ENCODE peak calls at places on chromosomes 16 and 17, in five cellular contexts. One of them, this sample, is unnamed.

GRCh38 chr17:63694229-63694973 is 5.5 kb downstream of the LIMD2 start:
- DNase-seq in HEK293T: no peak
- DNase-seq in H1: no peak
- DNase-seq in GM12878: no peak
- DNase-seq in HepG2: no peak
- DNase-seq in this sample: no peak

GRCh38 chr16:24944206-24944605 is 71.0 kb downstream of the ARHGAP17 start:
- DNase-seq in HEK293T: no peak
- DNase-seq in H1: no peak
- DNase-seq in GM12878: no peak
- DNase-seq in HepG2: no peak
- DNase-seq in this sample: no peak

GRCh38 chr17:67471118-67471517 is 94.0 kb downstream of the PITPNC1 start:
- DNase-seq in HEK293T: no peak
- DNase-seq in H1: no peak
- DNase-seq in GM12878: no peak
- DNase-seq in HepG2: no peak
- DNase-seq in this sample: no peak

GRCh38 chr17:65550075-65550635 is 11.3 kb downstream of the AXIN2 start:
- DNase-seq in HEK293T: no peak
- DNase-seq in H1: no peak
- DNase-seq in GM12878: no peak
- DNase-seq in HepG2: no peak
- DNase-seq in this sample: no peak

GRCh38 chr16:2691491-2692248 is 9.3 kb downstream of the KCTD5 start:
- DNase-seq in HEK293T: no peak
- DNase-seq in H1: no peak
- DNase-seq in GM12878: no peak
- DNase-seq in HepG2: no peak
- DNase-seq in this sample: no peak

GRCh38 chr17:60729854-60730253 is 52.2 kb downstream of the BCAS3 start:
- DNase-seq in HEK293T: no peak
- DNase-seq in H1: no peak
- DNase-seq in GM12878: no peak
- DNase-seq in HepG2: peak
- DNase-seq in this sample: no peak

GRCh38 chr16:8622315-8622656 is 788 bp downstream of the METTL22 start:
- DNase-seq in HEK293T: peak
- DNase-seq in H1: no peak
- DNase-seq in GM12878: no peak
- DNase-seq in HepG2: no peak
- DNase-seq in this sample: no peak

GRCh38 chr17:30599424-30600061 is 122.3 kb downstream of the GOSR1 start:
- DNase-seq in HEK293T: no peak
- DNase-seq in H1: no peak
- DNase-seq in GM12878: peak
- DNase-seq in HepG2: no peak
- DNase-seq in this sample: no peak

GRCh38 chr17:47872019-47872650 is 21.2 kb upstream of the SP6 start:
- DNase-seq in HEK293T: no peak
- DNase-seq in H1: no peak
- DNase-seq in GM12878: no peak
- DNase-seq in HepG2: no peak
- DNase-seq in this sample: no peak

GRCh38 chr17:57911834-57912673 is 43.2 kb downstream of the CUEDC1 start:
- DNase-seq in HEK293T: no peak
- DNase-seq in H1: no peak
- DNase-seq in GM12878: no peak
- DNase-seq in HepG2: peak
- DNase-seq in this sample: no peak

GRCh38 chr16:88673685-88674398 is 11.0 kb upstream of the MVD start:
- DNase-seq in HEK293T: no peak
- DNase-seq in H1: no peak
- DNase-seq in GM12878: no peak
- DNase-seq in HepG2: no peak
- DNase-seq in this sample: no peak

GRCh38 chr16:55725055-55725777 is 69.4 kb downstream of the SLC6A2 start:
- DNase-seq in HEK293T: no peak
- DNase-seq in H1: no peak
- DNase-seq in GM12878: no peak
- DNase-seq in HepG2: no peak
- DNase-seq in this sample: no peak

GRCh38 chr16:70428178-70428998 is 10.5 kb downstream of the ST3GAL2 start:
- DNase-seq in HEK293T: peak
- DNase-seq in H1: peak
- DNase-seq in GM12878: peak
- DNase-seq in HepG2: peak
- DNase-seq in this sample: peak

GRCh38 chr17:58666858-58667267 is 25.0 kb downstream of the TEX14 start:
- DNase-seq in HEK293T: no peak
- DNase-seq in H1: no peak
- DNase-seq in GM12878: no peak
- DNase-seq in HepG2: no peak
- DNase-seq in this sample: no peak

GRCh38 chr17:43784628-43785101 is 4.4 kb downstream of the CFAP97D1 start:
- DNase-seq in HEK293T: no peak
- DNase-seq in H1: no peak
- DNase-seq in GM12878: no peak
- DNase-seq in HepG2: peak
- DNase-seq in this sample: no peak

GRCh38 chr16:2692948-2693651 is 10.8 kb downstream of the KCTD5 start:
- DNase-seq in HEK293T: no peak
- DNase-seq in H1: no peak
- DNase-seq in GM12878: no peak
- DNase-seq in HepG2: no peak
- DNase-seq in this sample: no peak

GRCh38 chr16:30948956-30949654 is at the start of gene ORAI3:
- DNase-seq in HEK293T: peak
- DNase-seq in H1: peak
- DNase-seq in GM12878: no peak
- DNase-seq in HepG2: no peak
- DNase-seq in this sample: no peak

DNA sequence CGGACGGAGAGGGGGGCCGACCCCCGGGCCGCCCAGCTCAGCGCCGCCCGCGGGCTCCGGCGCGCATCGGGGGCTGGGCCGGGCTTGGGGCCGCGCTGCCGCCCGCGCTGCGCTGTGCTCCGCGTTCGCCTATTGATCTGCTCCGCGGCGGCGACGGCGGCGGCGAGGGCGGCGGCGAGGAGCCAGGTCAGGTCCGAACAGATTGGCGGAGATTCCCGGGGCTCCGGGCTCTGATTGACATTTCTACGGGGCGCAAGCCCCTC is 589 bp downstream of the IRX3 start:
- DNase-seq in HEK293T: no peak
- DNase-seq in H1: no peak
- DNase-seq in GM12878: no peak
- DNase-seq in HepG2: no peak
- DNase-seq in this sample: no peak
- TF ChIP-seq SUZ12 in HEK293T: no peak
- TF ChIP-seq SUZ12 in H1: no peak
- TF ChIP-seq SUZ12 in GM12878: no peak
- TF ChIP-seq SUZ12 in HepG2: no peak
- TF ChIP-seq SUZ12 in this sample: no peak

GRCh38 chr16:23509763-23510153 is 536 bp downstream of the GGA2 start:
- DNase-seq in HEK293T: peak
- DNase-seq in H1: peak
- DNase-seq in GM12878: no peak
- DNase-seq in HepG2: no peak
- DNase-seq in this sample: no peak
- TF ChIP-seq SUZ12 in HEK293T: no peak
- TF ChIP-seq SUZ12 in H1: no peak
- TF ChIP-seq SUZ12 in GM12878: no peak
- TF ChIP-seq SUZ12 in HepG2: no peak
- TF ChIP-seq SUZ12 in this sample: no peak

DNA sequence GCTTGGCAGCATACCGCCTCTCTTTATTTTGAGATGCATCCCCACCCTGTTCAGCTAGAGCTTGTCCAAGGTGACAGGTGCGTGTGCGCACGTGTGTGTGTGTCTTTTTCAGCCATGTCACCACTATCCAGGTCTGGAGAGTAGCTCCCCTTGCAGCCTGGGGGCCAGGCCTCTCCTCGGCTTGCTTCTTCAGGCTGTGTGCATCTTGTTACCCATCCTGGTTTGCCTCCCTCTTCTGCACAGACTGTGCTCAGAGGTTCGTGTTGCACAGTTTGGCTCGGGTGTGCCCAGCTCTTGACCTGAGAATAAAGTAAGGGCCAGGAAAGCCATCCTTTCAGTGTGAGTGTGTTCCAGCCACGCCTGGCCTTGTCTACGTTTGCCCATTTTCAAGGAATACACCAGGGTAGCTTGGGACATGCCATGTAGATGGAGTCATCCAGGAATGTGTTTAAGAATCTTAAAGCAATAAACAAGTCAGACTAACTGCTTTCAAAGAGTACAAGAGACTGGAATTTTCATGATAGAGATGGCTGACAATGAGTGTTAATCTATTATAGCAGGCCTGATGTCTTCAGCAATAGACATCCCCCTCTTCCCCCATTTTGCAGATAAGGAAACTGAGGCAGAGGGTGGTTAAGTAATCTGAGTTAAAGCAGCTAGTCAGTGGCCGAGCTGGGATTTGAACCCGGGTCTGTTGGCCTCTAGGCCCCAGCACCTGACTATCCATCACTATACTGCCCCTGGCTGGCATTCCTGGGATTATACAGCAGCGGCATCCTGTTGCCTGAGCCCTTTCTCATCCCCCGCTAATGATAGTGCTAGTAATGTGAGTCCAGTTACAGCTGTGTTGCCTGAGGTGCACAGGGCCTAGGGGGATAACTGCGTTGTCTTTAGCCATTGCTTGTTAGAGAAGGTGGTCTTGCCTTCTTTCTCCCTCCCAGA is 77.9 kb downstream of the KSR1 start:
- DNase-seq in HEK293T: no peak
- DNase-seq in H1: no peak
- DNase-seq in GM12878: no peak
- DNase-seq in HepG2: no peak
- DNase-seq in this sample: no peak
- TF ChIP-seq SUZ12 in HEK293T: no peak
- TF ChIP-seq SUZ12 in H1: no peak
- TF ChIP-seq SUZ12 in GM12878: no peak
- TF ChIP-seq SUZ12 in HepG2: no peak
- TF ChIP-seq SUZ12 in this sample: no peak

GRCh38 chr17:29344201-29344856 is 45.8 kb upstream of the TAOK1 start:
- DNase-seq in HEK293T: no peak
- DNase-seq in H1: no peak
- DNase-seq in GM12878: no peak
- DNase-seq in HepG2: no peak
- DNase-seq in this sample: no peak

GRCh38 chr17:29349409-29349808 is 40.8 kb upstream of the TAOK1 start:
- DNase-seq in HEK293T: no peak
- DNase-seq in H1: no peak
- DNase-seq in GM12878: no peak
- DNase-seq in HepG2: no peak
- DNase-seq in this sample: no peak

GRCh38 chr17:29347831-29348281 is 42.3 kb upstream of the TAOK1 start:
- DNase-seq in HEK293T: no peak
- DNase-seq in H1: no peak
- DNase-seq in GM12878: no peak
- DNase-seq in HepG2: no peak
- DNase-seq in this sample: no peak

GRCh38 chr17:29345066-29345465 is 45.1 kb upstream of the TAOK1 start:
- DNase-seq in HEK293T: no peak
- DNase-seq in H1: no peak
- DNase-seq in GM12878: no peak
- DNase-seq in HepG2: no peak
- DNase-seq in this sample: no peak

DNA sequence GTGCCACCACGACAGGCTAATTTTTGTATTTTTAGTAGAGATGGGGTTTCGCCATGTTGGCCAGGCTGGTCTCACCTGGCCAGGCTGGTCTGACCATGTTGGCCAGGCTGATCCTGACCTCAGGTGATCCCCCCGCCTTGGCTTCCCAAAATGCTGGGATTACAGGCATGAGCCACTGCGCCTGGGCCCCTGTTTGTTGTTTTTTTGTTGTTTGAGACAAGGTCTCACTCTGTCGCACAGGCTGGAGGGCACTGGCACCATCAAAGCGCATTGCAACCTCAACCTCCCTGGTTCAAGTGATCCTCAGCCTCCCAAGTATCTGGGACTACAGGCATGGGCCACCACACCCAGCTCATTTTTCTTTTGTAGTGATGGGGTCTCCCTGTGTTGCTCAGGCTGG is 43.7 kb upstream of the TAOK1 start:
- DNase-seq in HEK293T: no peak
- DNase-seq in H1: no peak
- DNase-seq in GM12878: no peak
- DNase-seq in HepG2: no peak
- DNase-seq in this sample: no peak
- TF ChIP-seq SUZ12 in HEK293T: no peak
- TF ChIP-seq SUZ12 in H1: no peak
- TF ChIP-seq SUZ12 in GM12878: no peak
- TF ChIP-seq SUZ12 in HepG2: no peak
- TF ChIP-seq SUZ12 in this sample: no peak

GRCh38 chr17:8149419-8150193 is 2.6 kb downstream of the PER1 start:
- DNase-seq in HEK293T: no peak
- DNase-seq in H1: no peak
- DNase-seq in GM12878: no peak
- DNase-seq in HepG2: no peak
- DNase-seq in this sample: no peak
- TF ChIP-seq SUZ12 in HEK293T: no peak
- TF ChIP-seq SUZ12 in H1: no peak
- TF ChIP-seq SUZ12 in GM12878: no peak
- TF ChIP-seq SUZ12 in HepG2: no peak
- TF ChIP-seq SUZ12 in this sample: no peak

GRCh38 chr17:37505333-37505732 is 15.6 kb downstream of the DUSP14 start:
- DNase-seq in HEK293T: no peak
- DNase-seq in H1: no peak
- DNase-seq in GM12878: no peak
- DNase-seq in HepG2: no peak
- DNase-seq in this sample: no peak

GRCh38 chr17:37502009-37502936 is 12.6 kb downstream of the DUSP14 start:
- DNase-seq in HEK293T: no peak
- DNase-seq in H1: no peak
- DNase-seq in GM12878: no peak
- DNase-seq in HepG2: peak
- DNase-seq in this sample: no peak

GRCh38 chr17:37500378-37500777 is 10.7 kb downstream of the DUSP14 start:
- DNase-seq in HEK293T: no peak
- DNase-seq in H1: no peak
- DNase-seq in GM12878: no peak
- DNase-seq in HepG2: no peak
- DNase-seq in this sample: no peak

GRCh38 chr17:37506678-37507077 is 17.0 kb downstream of the DUSP14 start:
- DNase-seq in HEK293T: peak
- DNase-seq in H1: peak
- DNase-seq in GM12878: no peak
- DNase-seq in HepG2: peak
- DNase-seq in this sample: no peak

GRCh38 chr17:37503148-37503547 is 13.5 kb downstream of the DUSP14 start:
- DNase-seq in HEK293T: no peak
- DNase-seq in H1: no peak
- DNase-seq in GM12878: no peak
- DNase-seq in HepG2: no peak
- DNase-seq in this sample: no peak
- TF ChIP-seq SUZ12 in HEK293T: no peak
- TF ChIP-seq SUZ12 in H1: no peak
- TF ChIP-seq SUZ12 in GM12878: no peak
- TF ChIP-seq SUZ12 in HepG2: no peak
- TF ChIP-seq SUZ12 in this sample: no peak